ENCODE peak calls at places on chromosomes 13 and 19, in five cellular contexts. M, H, U, R and K are unnamed samples.

GRCh38 chr13:67493835-67494234 is 263.7 kb upstream of the PCDH9 start:
- DNase-seq in R (no peak), M (peak), U (no peak), H (no peak), K (no peak)

GRCh38 chr13:98189841-98190505 is 12.9 kb upstream of the RNF113B start:
- DNase-seq in M (no peak), H (no peak), R (no peak), U (no peak), K (no peak)

GRCh38 chr13:24460256-24460655 is 52.3 kb downstream of the PARP4 start:
- DNase-seq in M (no peak), H (no peak), U (no peak), R (no peak), K (no peak)

GRCh38 chr13:43573361-43573740 is 213.4 kb downstream of the ENOX1 start:
- DNase-seq in M (no peak), R (no peak), U (no peak), H (no peak), K (no peak)

GRCh38 chr19:1410136-1410786 is 2.9 kb downstream of the DAZAP1 start:
- DNase-seq in M (no peak), H (no peak), R (no peak), U (no peak), K (no peak)

GRCh38 chr13:100721885-100722512 is 47.4 kb upstream of the TMTC4 start:
- DNase-seq in M (peak), U (peak), R (peak), H (peak), K (peak)

GRCh38 chr19:48837081-48837524 is 812 bp upstream of the HSD17B14 start:
- DNase-seq in H (peak), M (no peak), R (peak), U (peak), K (peak)

GRCh38 chr13:86464193-86464592 is 665.0 kb upstream of the SLITRK6 start:
- DNase-seq in H (peak), U (no peak), R (no peak), M (no peak), K (no peak)

GRCh38 chr19:48683349-48683748 is 10.5 kb upstream of the NTN5 start:
- DNase-seq in R (peak), U (no peak), H (no peak), M (no peak), K (no peak)

GRCh38 chr19:1004204-1004802 is 4.1 kb downstream of the GRIN3B start:
- DNase-seq in H (no peak), U (no peak), M (no peak), R (no peak), K (no peak)

GRCh38 chr19:2656533-2656932 is 46.0 kb downstream of the GNG7 start:
- DNase-seq in H (no peak), U (no peak), R (no peak), M (no peak), K (no peak)

GRCh38 chr19:35959040-35959967 is 23.1 kb downstream of the LRFN3 start:
- DNase-seq in U (peak), R (peak), H (peak), M (peak), K (peak)

GRCh38 chr19:37778613-37779138 is 710 bp downstream of the ZNF573 start:
- DNase-seq in H (peak), M (no peak), U (no peak), R (no peak), K (no peak)

GRCh38 chr13:51004918-51005460 is 95.4 kb downstream of the RNASEH2B start:
- DNase-seq in H (no peak), R (no peak), U (no peak), M (no peak), K (no peak)

GRCh38 chr13:23695711-23696512 is 125.7 kb downstream of the TNFRSF19 start:
- DNase-seq in M (no peak), U (no peak), R (no peak), H (no peak), K (peak)

GRCh38 chr13:113495494-113496251 is 5.2 kb upstream of the DCUN1D2 start:
- DNase-seq in U (peak), H (peak), R (no peak), M (no peak), K (no peak)

GRCh38 chr13:50366488-50367174 is 351.4 kb downstream of the KCNRG start:
- DNase-seq in M (no peak), R (no peak), U (no peak), H (no peak), K (no peak)

GRCh38 chr13:28494861-28495585 is at the start of gene FLT1:
- DNase-seq in M (peak), H (peak), U (peak), R (peak), K (peak)

GRCh38 chr19:41297628-41298326 is 12.2 kb upstream of the CCDC97 start:
- DNase-seq in H (no peak), U (no peak), R (no peak), M (no peak), K (peak)

GRCh38 chr19:8558325-8558724 is 18.9 kb downstream of the MYO1F start:
- DNase-seq in H (no peak), R (no peak), M (no peak), U (no peak), K (no peak)
- TF ChIP-seq CTCF in H (no peak), R (no peak), M (no peak), U (no peak), K (no peak)

GRCh38 chr13:44972956-44973581 is 16.2 kb downstream of the NUFIP1 start:
- DNase-seq in H (peak), R (no peak), M (peak), U (no peak), K (no peak)
- TF ChIP-seq CTCF in H (peak), R (peak), M (peak), U (peak), K (peak)

DNA sequence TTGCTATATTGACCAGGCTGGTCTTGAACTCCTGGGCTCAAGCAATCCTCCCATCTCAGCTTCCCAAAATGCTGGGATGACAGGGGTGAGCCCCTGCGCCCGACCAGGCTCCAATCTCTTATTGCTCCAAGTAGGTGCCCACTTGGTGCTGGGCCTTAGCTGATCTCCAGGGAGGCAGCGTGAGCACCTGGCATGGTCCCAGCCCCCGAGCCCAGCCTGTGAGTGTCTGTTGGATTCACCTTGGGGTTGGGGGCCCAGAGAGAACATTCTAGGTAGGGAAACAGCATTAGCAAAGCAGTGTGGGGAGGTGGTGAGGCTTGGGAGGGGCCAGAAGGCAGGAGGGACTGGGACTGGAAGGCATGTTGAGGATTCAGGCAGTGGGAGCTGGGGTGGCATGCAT is 45.5 kb downstream of the DNM2 start:
- DNase-seq in R (no peak), U (no peak), H (no peak), M (no peak), K (no peak)
- TF ChIP-seq CTCF in R (no peak), U (no peak), H (no peak), M (no peak), K (no peak)

GRCh38 chr13:106535552-106536243 is at the start of gene EFNB2:
- DNase-seq in M (peak), R (peak), U (peak), H (peak), K (peak)
- TF ChIP-seq CTCF in M (no peak), R (no peak), U (no peak), H (no peak), K (no peak)

DNA sequence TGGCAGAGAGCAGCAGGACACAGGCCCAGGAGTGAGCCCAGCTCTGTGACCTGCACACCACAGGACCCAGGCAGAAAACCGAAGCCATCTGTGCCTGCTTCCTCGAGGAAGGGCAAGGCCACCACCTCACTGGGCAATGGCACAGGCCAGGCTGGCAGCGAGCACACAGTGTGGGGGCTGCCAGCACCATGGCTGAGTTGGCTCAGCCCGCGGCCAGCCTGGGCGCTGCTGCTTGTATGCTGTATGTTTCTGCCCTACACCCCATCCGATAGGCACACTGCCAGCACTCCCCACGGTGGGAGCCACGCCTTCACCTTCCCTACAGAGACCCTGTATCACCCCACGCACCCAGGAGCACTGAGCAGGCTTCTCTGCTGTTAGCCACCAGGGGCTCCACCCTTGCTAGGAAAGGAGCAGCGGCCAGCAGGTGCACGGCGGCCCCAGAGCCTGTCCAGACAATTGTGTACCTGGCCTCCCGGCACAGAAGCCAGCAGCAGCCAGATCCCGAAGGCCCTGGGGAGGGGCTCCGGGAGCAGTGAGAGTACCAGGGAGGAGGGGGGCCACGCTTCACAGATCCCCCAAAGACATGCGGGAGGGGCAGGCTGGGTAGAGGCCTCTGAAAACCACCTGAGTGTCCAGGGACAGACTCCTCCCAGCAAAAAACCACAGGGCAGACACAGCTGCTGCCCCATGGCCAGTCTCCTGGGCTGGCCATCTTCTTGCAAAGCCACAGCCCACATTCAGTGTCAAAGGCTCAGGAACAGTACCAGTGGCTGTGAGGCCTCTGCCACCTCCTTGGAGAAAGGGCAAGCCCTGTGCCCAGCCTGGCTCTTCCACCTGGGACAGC is 56.1 kb downstream of the MLLT1 start:
- DNase-seq in R (peak), U (no peak), M (no peak), H (no peak), K (no peak)
- TF ChIP-seq CTCF in R (no peak), U (no peak), M (no peak), H (no peak), K (no peak)

GRCh38 chr19:15759962-15760565 is 22.3 kb downstream of the OR10H3 start:
- DNase-seq in R (no peak), H (no peak), U (no peak), M (peak), K (no peak)
- TF ChIP-seq CTCF in R (no peak), H (no peak), U (no peak), M (peak), K (no peak)

GRCh38 chr19:18637644-18638630 is 1.1 kb downstream of the KLHL26 start:
- DNase-seq in M (no peak), H (no peak), U (no peak), R (no peak), K (no peak)
- TF ChIP-seq CTCF in M (no peak), H (no peak), U (no peak), R (no peak), K (no peak)

DNA sequence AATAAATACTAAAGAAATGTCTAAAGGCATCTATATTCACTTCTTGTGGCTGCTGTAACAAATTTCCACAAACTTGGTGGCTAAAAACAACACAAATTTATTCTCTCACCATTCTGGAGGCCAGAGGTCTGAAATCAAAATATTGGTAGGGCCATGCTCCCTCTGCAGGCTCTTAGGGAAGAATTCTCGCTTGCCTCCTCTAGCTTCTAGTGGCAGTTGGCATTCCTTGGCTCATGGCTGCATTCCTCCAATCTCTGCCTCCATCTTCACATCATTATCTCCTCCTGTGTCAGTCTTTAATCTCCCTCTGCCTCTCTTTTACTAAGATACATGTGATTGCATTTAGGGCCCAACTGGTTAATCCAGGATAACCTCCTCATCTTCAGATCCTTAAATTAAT is 54.1 kb upstream of the RFXAP start:
- DNase-seq in H (no peak), R (no peak), U (no peak), M (no peak), K (no peak)
- TF ChIP-seq CTCF in H (no peak), R (no peak), U (no peak), M (no peak), K (no peak)